ENCODE peak calls at places on chromosomes 4 and X, in four cellular contexts. V, U, R and D are unnamed samples.

GRCh38 chr4:1534876-1535526 is 128.8 kb upstream of the NKX1-1 start:
- DNase-seq in V (no peak), U (no peak), R (no peak), D (no peak)

GRCh38 chrX:21638311-21638710 is 19.8 kb downstream of the KLHL34 start:
- DNase-seq in V (no peak), U (no peak), R (no peak), D (no peak)

GRCh38 chr4:107252621-107253020 is 216.5 kb upstream of the DKK2 start:
- DNase-seq in V (no peak), U (no peak), R (no peak), D (no peak)

GRCh38 chr4:109040441-109040840 is 262.0 kb downstream of the COL25A1 start:
- DNase-seq in V (no peak), U (no peak), R (no peak), D (no peak)

GRCh38 chrX:136662104-136662503 is 14.1 kb downstream of the CD40LG start:
- DNase-seq in V (no peak), U (no peak), R (no peak), D (no peak)

GRCh38 chr4:3059090-3059428 is 15.3 kb downstream of the HTT-AS start:
- DNase-seq in V (no peak), U (no peak), R (no peak), D (no peak)

GRCh38 chr4:161454860-161455259 is 708.9 kb downstream of the FSTL5 start:
- DNase-seq in V (no peak), U (no peak), R (no peak), D (no peak)

GRCh38 chr4:1310031-1310795 is 20.5 kb downstream of the MAEA start:
- DNase-seq in V (no peak), U (no peak), R (no peak), D (no peak)

GRCh38 chr4:7867191-7867590 is 72.5 kb downstream of the AFAP1 start:
- DNase-seq in V (no peak), U (no peak), R (no peak), D (no peak)

GRCh38 chrX:103687073-103687695 is 685 bp upstream of the MORF4L2 start:
- DNase-seq in V (peak; percentile 71), U (peak; percentile 60), R (peak; percentile 64), D (peak; percentile 78)

GRCh38 chr4:88159137-88159725 is 792 bp upstream of the ABCG2 start:
- DNase-seq in V (no peak), U (no peak), R (no peak), D (peak; percentile 28)

GRCh38 chrX:40496728-40497127 is 84.0 kb upstream of the ATP6AP2 start:
- DNase-seq in V (no peak), U (no peak), R (peak; percentile 41), D (no peak)

GRCh38 chr4:60617731-60618130 is 582.4 kb upstream of the ADGRL3 start:
- DNase-seq in V (no peak), U (no peak), R (no peak), D (no peak)

DNA sequence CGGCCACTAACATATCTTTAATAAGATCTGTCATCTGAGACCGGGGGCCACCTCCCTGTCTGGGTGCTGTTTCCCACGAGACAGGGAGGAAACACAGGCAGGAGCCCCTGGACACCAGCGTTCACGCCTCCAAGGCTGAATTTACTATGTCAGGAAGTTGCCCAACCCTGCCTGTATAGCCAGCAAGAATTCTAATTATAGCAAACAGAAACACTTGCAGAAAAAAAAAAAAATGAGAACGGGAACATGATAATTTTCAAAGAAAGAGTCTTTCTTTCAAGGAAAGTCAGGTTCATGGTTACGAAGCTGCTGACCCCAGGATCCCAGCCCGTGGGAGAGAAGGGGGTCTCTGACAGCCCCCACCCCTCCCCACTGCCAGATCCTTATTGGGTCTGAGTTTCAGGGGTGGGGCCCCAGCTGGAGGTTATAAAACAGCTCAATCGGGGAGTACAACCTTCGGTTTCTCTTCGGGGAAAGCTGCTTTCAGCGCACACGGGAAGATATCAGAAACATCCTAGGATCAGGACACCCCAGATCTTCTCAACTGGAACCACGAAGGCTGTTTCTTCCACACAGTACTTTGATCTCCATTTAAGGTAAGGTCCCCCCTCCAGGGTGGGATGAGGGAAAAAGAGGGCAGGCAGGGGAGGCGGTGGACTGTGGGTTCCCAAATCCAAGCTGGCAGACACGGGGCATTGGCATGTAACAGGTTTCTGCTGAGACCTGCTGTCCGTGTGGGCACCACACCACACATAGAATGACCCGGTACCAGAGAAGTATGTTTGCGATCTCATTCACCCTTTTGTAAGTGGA is at the start of gene IL3RA:
- DNase-seq in V (no peak), U (no peak), R (no peak), D (no peak)
- TF ChIP-seq JUND in V (no peak), U (no peak), R (no peak), D (no peak)

GRCh38 chrX:49880668-49881067 is 1.4 kb downstream of the USP27X start:
- DNase-seq in V (no peak), U (no peak), R (no peak), D (no peak)

GRCh38 chrX:49879656-49880277 is 483 bp downstream of the USP27X start:
- DNase-seq in V (no peak), U (no peak), R (peak; percentile 63), D (peak; percentile 3)

GRCh38 chrX:49878834-49879655 is at the start of gene USP27X:
- DNase-seq in V (peak; percentile 84), U (peak; percentile 65), R (peak; percentile 80), D (peak; percentile 71)

GRCh38 chrX:49884290-49884862 is 5.1 kb downstream of the USP27X start:
- DNase-seq in V (peak; percentile 40), U (peak; percentile 70), R (peak; percentile 62), D (peak; percentile 2)
- TF ChIP-seq JUND in V (no peak), U (no peak), R (no peak), D (no peak)

DNA sequence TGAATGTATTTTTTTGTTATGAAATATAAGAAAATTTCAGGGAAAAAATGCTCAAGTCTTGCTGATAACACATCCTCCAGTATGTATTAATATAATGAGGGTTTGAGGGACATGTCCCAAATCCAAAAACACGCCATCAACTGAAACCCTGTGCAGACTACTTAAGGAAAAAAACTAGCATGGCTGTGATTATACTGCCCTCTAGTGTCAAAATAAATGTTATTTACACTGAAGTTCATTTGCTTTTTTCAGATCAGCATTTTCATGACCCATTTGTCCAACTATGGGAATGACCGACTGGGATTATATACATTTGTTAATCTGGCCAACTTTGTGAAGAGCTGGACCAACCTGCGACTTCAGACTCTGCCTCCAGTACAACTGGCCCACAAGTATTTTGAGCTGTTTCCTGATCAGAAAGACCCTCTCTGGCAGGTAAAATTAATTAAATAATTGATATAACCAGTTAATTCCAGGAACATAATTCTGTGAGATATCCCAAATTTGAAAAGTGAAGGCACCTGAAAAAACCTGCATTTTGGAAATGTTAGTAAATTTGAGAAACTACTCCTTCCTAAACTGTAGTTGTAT is 128.5 kb downstream of the PRSS12 start:
- DNase-seq in V (peak; percentile 18), U (no peak), R (peak; percentile 30), D (peak; percentile 2)
- TF ChIP-seq JUND in V (no peak), U (no peak), R (no peak), D (no peak)

GRCh38 chr4:39770969-39771724 is 73.2 kb downstream of the UBE2K start:
- DNase-seq in V (no peak), U (peak; percentile 47), R (peak; percentile 27), D (no peak)
- TF ChIP-seq JUND in V (no peak), U (no peak), R (no peak), D (no peak)

GRCh38 chr4:139458999-139459398 is 5.1 kb downstream of the RAB33B start:
- DNase-seq in V (no peak), U (peak; percentile 30), R (no peak), D (no peak)

GRCh38 chr4:139458543-139458942 is 4.6 kb downstream of the RAB33B start:
- DNase-seq in V (no peak), U (no peak), R (no peak), D (peak; percentile 71)

GRCh38 chr4:139455187-139455586 is 1.3 kb downstream of the RAB33B start:
- DNase-seq in V (no peak), U (no peak), R (no peak), D (no peak)

GRCh38 chr4:139454646-139455045 is 725 bp downstream of the RAB33B start:
- DNase-seq in V (no peak), U (no peak), R (no peak), D (no peak)

GRCh38 chr4:139457318-139457717 is 3.4 kb downstream of the RAB33B start:
- DNase-seq in V (no peak), U (no peak), R (no peak), D (no peak)
- TF ChIP-seq JUND in V (no peak), U (no peak), R (no peak), D (no peak)

GRCh38 chr4:182533948-182534347 is 290.7 kb downstream of the TENM3 start:
- DNase-seq in V (no peak), U (no peak), R (no peak), D (no peak)
- TF ChIP-seq JUND in V (no peak), U (no peak), R (no peak), D (no peak)

DNA sequence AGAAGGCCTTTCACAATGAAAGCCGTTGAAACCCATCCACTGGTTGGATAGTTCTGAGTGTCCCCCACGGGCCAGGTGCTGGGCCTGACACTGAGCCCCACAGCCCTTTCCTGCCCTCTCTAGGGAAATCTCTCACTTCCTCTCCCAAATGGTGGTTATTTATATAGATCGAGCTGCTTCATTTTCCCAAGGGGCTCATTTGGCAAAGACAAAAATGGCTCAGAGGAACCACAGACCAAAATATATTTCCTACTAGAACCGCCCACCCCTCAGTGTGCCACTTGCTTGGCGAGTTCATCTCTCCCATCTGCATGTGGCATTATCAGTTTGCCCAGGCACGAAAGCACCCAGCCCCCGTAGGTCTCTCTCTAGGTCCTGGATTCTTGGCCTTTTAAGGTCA is 53.3 kb upstream of the STIM2 start:
- DNase-seq in V (no peak), U (no peak), R (no peak), D (no peak)
- TF ChIP-seq JUND in V (no peak), U (no peak), R (no peak), D (no peak)

GRCh38 chr4:151563194-151563593 is 154.2 kb downstream of the FHIP1A start:
- DNase-seq in V (no peak), U (no peak), R (no peak), D (no peak)
- TF ChIP-seq JUND in V (no peak), U (no peak), R (no peak), D (no peak)

DNA sequence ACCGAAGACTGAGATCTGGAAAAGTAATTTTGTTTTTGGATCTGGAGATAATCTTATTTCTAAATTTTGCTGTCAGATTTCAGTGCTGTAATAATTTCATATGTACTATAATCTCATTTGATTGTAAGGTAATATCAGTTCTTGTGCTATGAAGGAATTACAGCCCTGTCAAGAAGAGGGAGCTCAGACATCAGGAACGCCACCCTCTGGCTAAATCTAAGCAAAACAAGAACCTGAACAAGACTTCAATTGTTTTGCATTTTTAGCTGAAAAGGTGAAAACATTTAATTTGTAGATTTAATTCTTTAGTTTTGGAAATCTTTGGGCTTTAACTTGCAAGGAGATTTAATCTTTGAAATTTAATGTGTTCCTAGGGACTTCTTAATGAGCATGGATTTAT is 525.4 kb upstream of the HS3ST1 start:
- DNase-seq in V (peak; percentile 8), U (no peak), R (no peak), D (peak; percentile 1)
- TF ChIP-seq JUND in V (no peak), U (no peak), R (no peak), D (no peak)

GRCh38 chr4:125891597-125892258 is 577.0 kb downstream of the FAT4 start:
- DNase-seq in V (no peak), U (no peak), R (no peak), D (no peak)
- TF ChIP-seq JUND in V (no peak), U (no peak), R (peak; percentile 75), D (no peak)